ENCODE peak calls at places on chromosomes 16 and 17, in ten cellular contexts. T, B, G, X, R, W, M, D, U and Z are unnamed samples. For H3K27me3 and H3K9me3, the result is how much of the 10 kb centered on the place peaks cover.

GRCh38 chr16:78230832-78231231 is 131.4 kb downstream of the WWOX start:
- DNase-seq in T (no peak), B (peak), G (no peak), X (no peak), R (no peak), W (peak), M (no peak), D (no peak), U (peak), Z (no peak)

GRCh38 chr16:88430524-88431446 is 22.3 kb upstream of the ZFPM1 start:
- DNase-seq in T (peak), B (no peak), G (no peak), X (no peak), R (no peak), W (no peak), M (peak), D (no peak), U (no peak), Z (no peak)

GRCh38 chr16:4098496-4098895 is 17.7 kb downstream of the ADCY9 start:
- DNase-seq in T (no peak), B (no peak), G (no peak), X (no peak), R (no peak), W (no peak), M (no peak), D (no peak), U (no peak), Z (no peak)

GRCh38 chr17:35242158-35242804 is 591 bp upstream of the SLFN5 start:
- DNase-seq in T (peak), B (peak), G (no peak), X (peak), R (peak), W (peak), M (peak), D (peak), U (peak), Z (peak)

GRCh38 chr16:57628008-57628781 is at the start of gene ADGRG1:
- DNase-seq in T (peak), B (peak), G (peak), X (no peak), R (peak), W (peak), M (peak), D (peak), U (peak), Z (peak)

GRCh38 chr17:62919388-62919787 is 46.6 kb upstream of the TANC2 start:
- DNase-seq in T (no peak), B (no peak), G (no peak), X (no peak), R (no peak), W (no peak), M (no peak), D (no peak), U (no peak), Z (no peak)

GRCh38 chr17:57397402-57397801 is 141.1 kb downstream of the MSI2 start:
- DNase-seq in T (no peak), B (no peak), G (no peak), X (no peak), R (no peak), W (no peak), M (no peak), D (no peak), U (no peak), Z (no peak)

GRCh38 chr17:71224824-71225575 is 895.8 kb upstream of the SOX9 start:
- DNase-seq in T (no peak), B (no peak), G (peak), X (no peak), R (no peak), W (peak), M (no peak), D (no peak), U (no peak), Z (no peak)

GRCh38 chr16:67882374-67883145 is 2.1 kb upstream of the NRN1L start:
- DNase-seq in T (peak), B (no peak), G (no peak), X (no peak), R (no peak), W (no peak), M (peak), D (no peak), U (no peak), Z (no peak)

GRCh38 chr17:10115536-10115932 is 82.9 kb downstream of the GAS7 start:
- DNase-seq in T (no peak), B (no peak), G (no peak), X (no peak), R (no peak), W (no peak), M (no peak), D (no peak), U (no peak), Z (no peak)

GRCh38 chr16:53566568-53566967 is 63.6 kb upstream of the AKTIP start:
- DNase-seq in T (no peak), B (no peak), G (no peak), X (no peak), R (no peak), W (no peak), M (no peak), D (no peak), U (no peak), Z (no peak)

GRCh38 chr16:49615606-49616005 is 240.3 kb downstream of the ZNF423 start:
- DNase-seq in T (no peak), B (peak), G (no peak), X (no peak), R (no peak), W (no peak), M (no peak), D (no peak), U (no peak), Z (no peak)

DNA sequence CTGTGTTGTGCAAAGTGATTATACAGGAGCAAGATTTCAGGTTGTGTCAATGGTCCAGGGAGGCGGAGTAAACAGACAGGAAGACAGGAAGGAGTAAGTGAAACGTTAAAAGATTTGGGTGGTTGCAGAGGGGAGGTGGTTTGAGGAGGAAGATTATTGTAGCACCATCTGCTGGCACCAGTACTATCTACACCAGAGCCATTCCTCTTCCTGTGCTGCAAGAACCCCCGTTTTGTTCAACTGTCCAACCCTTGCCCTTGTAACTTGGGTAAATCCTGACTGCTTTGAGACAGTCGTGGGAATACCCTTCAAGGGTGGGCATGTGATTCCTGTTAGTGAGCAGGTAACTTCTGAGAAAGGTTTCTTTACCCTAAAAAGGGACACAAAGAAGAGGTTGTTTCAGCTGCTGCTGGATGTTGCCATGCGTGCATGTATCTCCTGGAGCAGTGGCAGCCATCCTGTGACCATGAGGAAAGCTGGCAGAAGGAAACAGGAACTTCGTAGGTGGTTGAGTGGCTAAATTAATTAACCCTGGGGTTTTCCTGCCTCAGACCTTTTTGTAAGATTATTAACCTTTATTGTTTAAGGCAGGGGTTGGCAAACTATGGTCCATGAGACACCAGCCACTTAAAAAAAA is 124.1 kb downstream of the PRKCA start:
- DNase-seq in T (no peak), B (no peak), G (no peak), X (peak), R (peak), W (no peak), M (no peak), D (no peak), U (no peak), Z (no peak)
- TF ChIP-seq CTCF in T (no peak), B (no peak), G (peak), X (peak), R (peak), W (no peak), M (peak), D (peak), U (no peak), Z (no peak)

GRCh38 chr17:834136-834535 is 52.0 kb downstream of the MRM3 start:
- DNase-seq in T (no peak), B (no peak), G (no peak), X (no peak), R (no peak), W (no peak), M (no peak), D (no peak), U (no peak), Z (no peak)

GRCh38 chr17:838486-838885 is 56.3 kb downstream of the MRM3 start:
- DNase-seq in T (no peak), B (no peak), G (no peak), X (no peak), R (no peak), W (no peak), M (no peak), D (no peak), U (no peak), Z (no peak)

GRCh38 chr17:836154-836553 is 54.0 kb downstream of the MRM3 start:
- DNase-seq in T (peak), B (no peak), G (no peak), X (no peak), R (peak), W (no peak), M (no peak), D (no peak), U (no peak), Z (no peak)

GRCh38 chr17:830950-831349 is 48.8 kb downstream of the MRM3 start:
- DNase-seq in T (no peak), B (no peak), G (no peak), X (no peak), R (no peak), W (no peak), M (no peak), D (no peak), U (no peak), Z (no peak)

DNA sequence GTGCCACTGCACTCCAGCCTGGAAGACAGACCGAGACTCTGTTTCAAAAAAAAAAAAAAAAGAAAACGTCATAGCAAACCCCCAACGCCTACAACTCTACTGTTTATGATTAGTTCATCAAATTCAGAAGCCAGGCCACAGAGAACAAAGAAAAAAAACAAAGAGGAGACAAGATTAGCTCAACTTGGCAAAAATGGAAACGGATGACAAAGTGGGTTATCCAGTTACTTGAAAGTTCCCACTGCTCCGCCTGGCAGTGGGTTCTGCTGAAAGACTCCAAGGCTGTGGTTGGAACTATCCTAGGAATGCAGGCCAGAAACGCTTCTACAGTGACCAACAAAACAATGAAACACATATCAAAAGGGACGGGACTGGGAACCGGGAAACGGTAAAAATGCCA is 53.1 kb downstream of the MRM3 start:
- DNase-seq in T (no peak), B (no peak), G (no peak), X (no peak), R (no peak), W (peak), M (no peak), D (no peak), U (no peak), Z (no peak)
- H3K27me3 ChIP-seq in T (under half), B (under half), G (under half), X (half or more), R (under half), W (under half), M (under half), D (under half), U (under half), Z (under half)

DNA sequence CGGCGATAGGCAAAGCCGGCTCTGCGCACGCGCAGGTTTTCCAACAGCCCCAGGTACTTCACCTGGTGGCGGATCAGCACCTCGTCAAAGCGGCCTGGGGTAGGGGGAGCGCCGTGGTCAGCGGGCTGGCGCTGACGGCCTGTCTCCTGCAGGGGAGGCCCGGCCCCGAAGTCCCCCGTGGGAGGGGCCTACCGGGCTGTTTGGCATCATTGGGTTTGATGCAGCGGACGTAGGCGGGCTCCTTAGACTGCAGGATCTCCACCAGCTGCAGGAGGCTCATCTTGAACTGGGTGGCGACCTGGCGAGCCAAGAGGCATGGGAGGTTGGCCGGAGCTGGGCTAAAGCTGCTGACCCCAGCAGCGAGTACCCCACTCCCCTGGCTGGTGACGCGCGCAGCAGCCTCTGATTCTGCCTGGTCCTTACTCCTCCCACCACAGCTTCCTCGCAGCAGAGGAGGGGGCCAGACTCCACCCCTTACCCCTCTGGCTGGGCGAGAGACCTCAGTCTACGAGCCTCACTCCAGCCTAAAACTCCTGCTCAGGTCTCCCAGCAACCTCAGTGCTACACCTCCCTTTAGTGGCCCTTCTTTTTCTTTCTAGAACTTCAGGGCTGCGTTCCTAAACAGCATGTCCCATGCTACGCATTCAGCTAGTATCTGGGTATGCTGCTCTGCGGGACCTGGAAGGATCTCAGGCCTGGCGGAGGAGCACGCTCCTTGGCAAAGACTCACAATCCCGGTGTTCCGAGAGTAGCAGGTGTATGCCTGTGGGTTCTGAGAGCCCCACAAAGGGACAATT is 16.1 kb upstream of the CRK start:
- DNase-seq in T (no peak), B (no peak), G (no peak), X (no peak), R (no peak), W (no peak), M (no peak), D (no peak), U (no peak), Z (no peak)
- H3K9me3 ChIP-seq in T (under half), B (under half), G (under half), X (under half), R (under half), W (under half), M (under half), D (under half), U (under half), Z (under half)

DNA sequence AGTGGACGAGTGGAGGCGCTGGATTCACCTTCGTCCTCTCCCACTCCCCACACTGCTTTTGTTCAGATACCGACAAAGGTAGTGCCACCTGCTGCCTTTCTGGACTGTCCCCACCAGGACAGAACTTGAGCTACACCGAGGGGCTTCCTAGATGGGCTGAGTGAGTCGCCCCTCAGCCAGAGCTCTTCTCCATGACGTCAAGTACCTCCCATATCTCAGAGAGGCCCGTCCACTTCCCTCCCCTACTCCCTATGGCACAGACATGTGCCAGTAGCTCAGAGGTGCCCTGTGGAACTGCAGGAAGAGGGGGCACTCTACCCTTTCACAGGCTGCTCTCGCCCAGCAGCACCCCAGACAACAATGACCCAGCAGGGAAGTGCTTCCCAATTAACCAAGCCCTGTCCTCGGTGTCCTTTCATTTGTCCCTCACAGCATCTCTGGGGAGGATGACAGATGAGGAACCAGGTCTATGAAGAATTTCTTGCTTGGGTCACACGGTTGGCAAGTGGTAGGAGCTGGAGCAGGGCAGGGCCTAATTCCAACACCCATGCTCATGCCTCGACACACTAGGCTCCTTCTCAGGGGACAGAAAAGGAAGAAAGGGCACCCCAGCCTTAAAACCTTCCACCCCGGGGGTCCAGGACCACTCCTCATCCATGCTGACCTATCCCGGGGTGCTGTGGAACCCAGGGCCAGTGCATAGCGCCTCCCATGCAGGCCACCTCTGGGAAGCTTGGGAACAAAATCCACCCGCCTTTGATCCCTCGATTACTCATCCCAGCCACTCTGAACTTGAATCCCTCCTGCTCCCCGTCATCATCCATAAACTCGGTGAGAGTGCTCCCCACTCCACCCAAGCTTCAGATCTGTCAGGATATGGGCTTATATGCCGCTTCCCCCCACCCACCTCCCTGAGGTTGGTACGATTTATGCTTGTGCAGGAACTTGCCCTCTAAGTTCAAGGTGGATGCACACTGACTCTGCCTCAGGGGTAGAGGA is 51.7 kb downstream of the WNT3 start:
- DNase-seq in T (no peak), B (no peak), G (no peak), X (no peak), R (no peak), W (no peak), M (no peak), D (no peak), U (no peak), Z (no peak)
- TF ChIP-seq CTCF in T (no peak), B (no peak), G (no peak), X (no peak), R (no peak), W (no peak), M (no peak), D (no peak), U (no peak), Z (no peak)

GRCh38 chr17:64781394-64781793 is 119.3 kb upstream of the SMURF2 start:
- DNase-seq in T (peak), B (peak), G (no peak), X (peak), R (no peak), W (peak), M (peak), D (no peak), U (peak), Z (peak)
- H3K27me3 ChIP-seq in T (under half), B (under half), G (half or more), X (under half), R (under half), W (under half), M (half or more), D (half or more), U (under half), Z (under half)

GRCh38 chr16:84630009-84630408 is 12.1 kb upstream of the COTL1 start:
- DNase-seq in T (no peak), B (no peak), G (no peak), X (no peak), R (no peak), W (no peak), M (no peak), D (no peak), U (no peak), Z (no peak)

GRCh38 chr16:84630446-84631152 is 12.7 kb upstream of the COTL1 start:
- DNase-seq in T (no peak), B (no peak), G (no peak), X (peak), R (no peak), W (no peak), M (no peak), D (no peak), U (no peak), Z (no peak)

GRCh38 chr16:84631153-84631466 is 13.2 kb upstream of the COTL1 start:
- DNase-seq in T (no peak), B (no peak), G (no peak), X (no peak), R (no peak), W (no peak), M (no peak), D (no peak), U (no peak), Z (no peak)

GRCh38 chr16:84628226-84628731 is 10.4 kb upstream of the COTL1 start:
- DNase-seq in T (no peak), B (no peak), G (no peak), X (peak), R (no peak), W (no peak), M (no peak), D (no peak), U (no peak), Z (no peak)

DNA sequence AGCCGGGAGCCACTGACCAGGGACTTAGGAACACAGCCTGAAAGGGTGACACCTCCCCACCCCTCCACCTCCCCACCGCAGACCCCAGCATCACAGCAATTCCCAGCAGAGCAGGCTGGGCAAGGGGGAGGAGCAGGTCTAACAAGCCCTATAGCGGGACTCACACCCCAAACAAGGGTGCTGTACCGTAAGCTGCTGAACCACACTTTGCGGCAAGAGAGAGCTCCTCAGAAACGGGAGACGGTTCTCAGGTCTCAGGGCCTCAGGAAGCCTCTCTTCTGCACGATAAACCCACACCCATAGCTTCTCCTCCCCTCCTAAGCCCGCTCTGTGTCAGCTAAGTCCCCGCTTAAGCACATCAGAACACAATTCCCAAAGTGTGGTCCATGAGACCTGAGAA is 11.7 kb upstream of the COTL1 start:
- DNase-seq in T (no peak), B (no peak), G (no peak), X (no peak), R (no peak), W (no peak), M (no peak), D (no peak), U (no peak), Z (no peak)
- H3K9me3 ChIP-seq in T (under half), B (under half), G (under half), X (under half), R (under half), W (under half), M (under half), D (under half), U (under half), Z (under half)

GRCh38 chr16:70252355-70252988 is 732 bp upstream of the EXOSC6 start:
- DNase-seq in T (no peak), B (no peak), G (peak), X (no peak), R (peak), W (no peak), M (no peak), D (no peak), U (no peak), Z (peak)
- TF ChIP-seq CTCF in T (no peak), B (no peak), G (peak), X (peak), R (peak), W (peak), M (no peak), D (peak), U (no peak), Z (no peak)

GRCh38 chr17:43917348-43918025 is 10.2 kb upstream of the MPP2 start:
- DNase-seq in T (peak), B (no peak), G (no peak), X (peak), R (peak), W (peak), M (peak), D (no peak), U (no peak), Z (no peak)
- H3K27me3 ChIP-seq in T (under half), B (under half), G (under half), X (under half), R (half or more), W (under half), M (under half), D (under half), U (under half), Z (under half)